ENCODE peak calls at places on chromosomes 11 and 22, in nine cellular contexts. N, G, S, W, B, F, Y, L and R are unnamed samples.

GRCh38 chr11:109267293-109268095 is 154.5 kb upstream of the C11orf87 start:
- DNase-seq in N (no peak), G (no peak), S (no peak), W (peak), B (no peak), F (no peak), Y (peak), L (no peak), R (peak)

GRCh38 chr11:103281301-103281700 is 172.1 kb downstream of the DYNC2H1 start:
- DNase-seq in N (no peak), G (no peak), S (no peak), W (peak), B (no peak), F (no peak), Y (no peak), L (no peak), R (peak)

GRCh38 chr22:40043086-40043485 is 48.3 kb downstream of the FAM83F start:
- DNase-seq in N (peak), G (no peak), S (no peak), W (peak), B (no peak), F (peak), Y (no peak), L (peak), R (peak)

GRCh38 chr11:40030867-40031266 is 1428.6 kb downstream of the LRRC4C start:
- DNase-seq in N (no peak), G (peak), S (no peak), W (no peak), B (no peak), F (no peak), Y (no peak), L (no peak), R (no peak)

GRCh38 chr11:8593935-8594909 is at the start of gene STK33:
- DNase-seq in N (peak), G (peak), S (no peak), W (peak), B (peak), F (no peak), Y (peak), L (no peak), R (no peak)

GRCh38 chr22:20805972-20806471 is 32.1 kb downstream of the SERPIND1 start:
- DNase-seq in N (peak), G (no peak), S (no peak), W (peak), B (no peak), F (no peak), Y (peak), L (peak), R (peak)

GRCh38 chr11:57205046-57205671 is 23.4 kb downstream of the LRRC55 start:
- DNase-seq in N (no peak), G (peak), S (no peak), W (peak), B (no peak), F (no peak), Y (no peak), L (peak), R (peak)

GRCh38 chr11:121762820-121763219 is 310.1 kb upstream of the SORL1-AS1 start:
- DNase-seq in N (no peak), G (no peak), S (peak), W (peak), B (no peak), F (no peak), Y (no peak), L (peak), R (peak)

GRCh38 chr11:62705401-62705800 is 1.8 kb downstream of the BSCL2 start:
- DNase-seq in N (peak), G (no peak), S (no peak), W (peak), B (no peak), F (no peak), Y (no peak), L (no peak), R (no peak)

GRCh38 chr22:25419247-25420113 is 145.0 kb upstream of the GRK3 start:
- DNase-seq in N (peak), G (no peak), S (no peak), W (peak), B (no peak), F (no peak), Y (peak), L (peak), R (peak)

GRCh38 chr11:85960678-85961077 is 105.5 kb downstream of the CCDC83 start:
- DNase-seq in N (no peak), G (no peak), S (no peak), W (no peak), B (no peak), F (no peak), Y (no peak), L (no peak), R (no peak)

GRCh38 chr22:35911877-35912276 is 116.7 kb downstream of the RBFOX2 start:
- DNase-seq in N (no peak), G (no peak), S (no peak), W (no peak), B (no peak), F (no peak), Y (no peak), L (no peak), R (no peak)

GRCh38 chr22:28373841-28374240 is 305.8 kb downstream of the TTC28 start:
- DNase-seq in N (no peak), G (no peak), S (no peak), W (peak), B (no peak), F (no peak), Y (peak), L (peak), R (peak)

GRCh38 chr22:40004836-40005235 is 10.1 kb downstream of the FAM83F start:
- DNase-seq in N (no peak), G (no peak), S (no peak), W (no peak), B (no peak), F (no peak), Y (no peak), L (no peak), R (no peak)

GRCh38 chr11:46047520-46047919 is 73.7 kb downstream of the PHF21A start:
- DNase-seq in N (no peak), G (no peak), S (peak), W (peak), B (no peak), F (no peak), Y (no peak), L (no peak), R (peak)
- H3K4me3 ChIP-seq in N (no peak), G (no peak), S (no peak), W (no peak), B (no peak), F (no peak), Y (no peak), L (no peak), R (no peak)

GRCh38 chr11:114478768-114479167 is 39.5 kb downstream of the REXO2 start:
- DNase-seq in N (no peak), G (no peak), S (no peak), W (peak), B (no peak), F (no peak), Y (peak), L (peak), R (no peak)
- H3K4me3 ChIP-seq in N (no peak), G (no peak), S (no peak), W (no peak), B (no peak), F (no peak), Y (no peak), L (no peak), R (no peak)

DNA sequence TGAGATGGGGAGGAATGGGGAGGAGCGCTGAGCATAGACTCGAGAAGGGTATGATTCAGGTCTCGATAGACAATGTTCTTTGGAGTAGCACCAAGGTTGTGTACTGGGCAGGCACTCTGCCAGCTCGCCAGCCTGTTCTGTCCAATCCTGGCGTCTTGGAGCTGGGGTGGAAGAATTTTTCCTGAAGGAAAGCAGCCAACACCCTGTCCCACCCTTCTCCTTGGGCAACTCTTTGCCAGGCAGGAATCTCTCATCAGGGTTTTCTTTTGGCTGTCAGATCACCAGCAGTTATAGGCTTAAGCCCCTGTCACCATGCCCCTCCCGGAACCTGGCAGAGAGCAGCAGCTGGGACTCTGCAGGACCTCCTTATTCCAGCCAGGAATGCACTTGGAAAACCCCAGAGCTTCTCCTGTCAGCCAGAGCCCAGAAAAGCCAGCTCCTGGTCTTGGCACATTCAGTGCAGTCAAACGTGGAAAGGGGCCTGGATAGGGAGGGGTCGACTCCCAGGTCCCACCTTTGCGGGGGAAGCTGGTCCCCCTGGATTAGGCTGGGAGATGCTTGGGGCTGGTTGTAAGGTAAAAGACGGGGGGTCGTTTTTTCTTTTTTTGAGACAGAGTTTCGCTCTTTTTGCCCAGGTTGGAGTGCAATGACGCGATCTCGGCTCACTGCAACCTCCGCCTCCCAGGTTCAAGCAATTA is 14.4 kb upstream of the SPTBN2 start:
- DNase-seq in N (peak), G (no peak), S (no peak), W (no peak), B (no peak), F (no peak), Y (no peak), L (no peak), R (no peak)
- H3K4me3 ChIP-seq in N (no peak), G (no peak), S (no peak), W (peak), B (peak), F (peak), Y (peak), L (no peak), R (no peak)

DNA sequence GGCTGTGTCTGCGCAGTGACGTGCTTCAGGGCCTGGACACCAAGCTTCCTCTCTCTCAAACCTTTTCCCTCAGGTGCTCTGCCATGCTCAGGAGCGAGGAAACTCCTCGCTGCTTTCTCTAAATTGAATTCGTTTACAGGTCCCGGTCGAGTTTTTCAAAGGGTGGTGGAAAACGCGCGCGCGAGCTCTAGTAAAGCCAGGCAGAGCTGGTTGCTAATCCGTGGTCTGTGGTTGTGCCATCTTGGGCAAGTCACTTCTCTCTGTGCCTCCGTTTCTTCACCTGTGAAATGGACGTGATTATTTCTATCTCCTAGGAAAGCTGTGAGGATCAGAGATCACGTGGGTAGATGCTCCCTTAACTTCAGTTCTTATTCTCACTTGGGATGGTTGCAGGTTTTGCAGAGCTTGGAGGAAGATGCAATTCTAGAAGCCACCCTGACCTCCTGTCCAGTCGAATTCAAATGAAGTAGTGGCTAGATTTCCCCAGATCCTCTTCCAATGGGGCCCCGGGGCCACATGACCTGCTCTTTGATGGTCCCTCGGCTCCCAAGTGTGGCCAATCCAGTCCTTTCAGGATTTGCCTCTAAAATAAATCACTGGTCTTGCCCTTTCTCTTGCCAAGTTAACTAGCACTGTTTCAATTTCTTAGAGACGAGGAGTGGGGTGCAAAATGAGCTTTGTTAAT is 10.5 kb upstream of the ALX4 start:
- DNase-seq in N (no peak), G (no peak), S (no peak), W (no peak), B (no peak), F (no peak), Y (no peak), L (no peak), R (no peak)
- H3K4me3 ChIP-seq in N (no peak), G (peak), S (no peak), W (no peak), B (no peak), F (no peak), Y (no peak), L (no peak), R (no peak)

DNA sequence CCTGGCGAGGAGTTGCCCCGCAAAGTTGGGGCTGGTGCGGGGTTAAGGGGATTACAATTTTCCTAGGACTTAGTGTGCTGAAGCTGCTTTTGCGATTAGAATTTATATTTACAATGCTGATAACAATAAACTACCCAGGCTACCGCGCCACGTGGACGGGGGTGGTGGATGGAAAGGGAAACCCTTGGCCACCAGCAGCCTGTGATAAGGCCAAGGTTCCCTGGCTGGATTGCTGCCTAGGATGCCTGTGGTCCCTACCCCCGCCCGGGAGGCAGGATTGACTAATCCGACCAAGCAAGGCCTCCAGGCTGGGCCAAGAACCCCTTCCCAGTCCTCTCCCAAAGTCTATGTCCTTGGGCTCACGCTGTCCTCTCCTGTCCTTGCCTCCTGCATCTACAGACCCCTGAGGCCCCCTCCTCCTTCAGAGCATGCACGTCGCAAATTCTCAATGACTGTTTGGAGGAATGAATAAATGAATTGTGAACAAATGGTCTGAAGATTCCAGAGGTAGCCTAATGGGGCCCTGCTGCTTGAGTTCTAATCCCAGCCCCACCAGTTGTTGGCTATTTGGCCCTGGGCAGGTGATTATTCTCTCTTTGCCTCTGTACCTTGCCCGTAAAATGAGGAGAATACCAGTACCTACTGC is 7.6 kb upstream of the CHKA start:
- DNase-seq in N (peak), G (peak), S (peak), W (peak), B (no peak), F (no peak), Y (peak), L (peak), R (peak)
- H3K4me3 ChIP-seq in N (no peak), G (peak), S (peak), W (peak), B (peak), F (peak), Y (peak), L (peak), R (peak)

DNA sequence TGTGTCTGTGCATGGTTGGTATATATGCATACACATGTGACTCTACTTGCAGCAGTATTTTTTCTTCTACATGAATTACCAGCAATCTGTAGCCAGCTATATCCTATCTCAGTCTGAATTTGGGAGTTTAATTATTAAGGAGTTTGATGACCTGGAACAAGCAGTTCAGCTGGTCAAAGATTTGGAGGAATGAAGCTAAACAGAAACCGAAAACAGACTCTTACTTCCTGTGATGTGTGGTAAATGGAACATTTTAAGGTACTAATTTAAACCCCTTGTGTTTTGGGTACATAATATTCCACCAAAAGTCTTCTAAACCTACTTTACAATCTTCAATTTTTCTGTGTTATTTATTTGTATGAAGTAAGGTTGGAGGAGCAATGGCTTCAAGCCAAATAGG is 124.4 kb upstream of the PGR start:
- DNase-seq in N (no peak), G (no peak), S (no peak), W (no peak), B (no peak), F (no peak), Y (no peak), L (no peak), R (no peak)
- H3K4me3 ChIP-seq in N (no peak), G (no peak), S (no peak), W (no peak), B (no peak), F (no peak), Y (no peak), L (no peak), R (no peak)

DNA sequence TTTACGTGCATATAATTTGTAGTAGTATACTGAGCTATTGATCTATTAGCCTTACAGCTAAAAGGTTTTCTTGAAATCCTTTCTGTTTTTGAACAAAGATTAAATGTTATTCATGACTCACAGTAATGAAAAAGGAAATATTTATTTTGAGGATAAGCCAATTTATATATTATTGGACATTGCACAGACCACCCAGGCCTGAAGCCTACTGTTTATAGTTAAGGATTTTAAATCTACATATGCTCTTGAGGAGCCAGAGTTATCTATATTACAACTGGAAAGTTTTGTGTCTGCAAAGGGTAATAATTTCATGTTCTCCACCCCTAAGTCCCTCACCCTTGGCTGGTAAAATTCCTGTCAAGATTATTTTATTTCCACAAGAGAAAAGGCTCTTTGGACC is 228.2 kb downstream of the TMEM135 start:
- DNase-seq in N (no peak), G (no peak), S (no peak), W (no peak), B (no peak), F (no peak), Y (no peak), L (peak), R (no peak)
- H3K4me3 ChIP-seq in N (no peak), G (no peak), S (no peak), W (no peak), B (no peak), F (no peak), Y (peak), L (no peak), R (no peak)

DNA sequence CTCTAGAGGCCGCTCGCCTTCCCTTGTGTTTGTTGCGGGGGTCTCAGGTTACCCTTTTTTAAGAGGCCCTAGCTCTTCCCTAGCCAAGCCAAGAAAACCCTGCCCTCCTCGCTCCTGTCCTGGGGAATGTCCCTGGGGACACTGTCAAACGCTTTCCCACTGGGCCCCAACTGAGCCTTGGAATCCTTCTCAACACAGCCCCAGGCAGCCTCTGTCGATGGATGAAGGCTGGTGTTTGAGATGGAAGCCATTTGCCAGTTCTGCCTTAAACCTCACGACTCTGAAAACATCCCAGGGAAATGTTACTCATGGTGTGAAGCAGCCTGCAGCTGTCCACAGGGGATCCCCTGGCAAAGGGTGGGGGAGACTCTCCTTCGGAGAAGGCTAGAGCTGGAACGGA is 72.7 kb downstream of the RTL6 start:
- DNase-seq in N (no peak), G (no peak), S (no peak), W (no peak), B (no peak), F (no peak), Y (peak), L (peak), R (no peak)
- H3K4me3 ChIP-seq in N (no peak), G (no peak), S (no peak), W (no peak), B (no peak), F (no peak), Y (no peak), L (no peak), R (no peak)

GRCh38 chr11:72585762-72586590 is 88.2 kb downstream of the PDE2A start:
- DNase-seq in N (peak), G (peak), S (no peak), W (peak), B (peak), F (peak), Y (peak), L (peak), R (peak)

GRCh38 chr11:72584293-72584921 is 89.8 kb downstream of the PDE2A start:
- DNase-seq in N (peak), G (no peak), S (no peak), W (peak), B (no peak), F (peak), Y (no peak), L (peak), R (peak)

GRCh38 chr11:72583616-72584292 is 90.5 kb downstream of the PDE2A start:
- DNase-seq in N (no peak), G (no peak), S (no peak), W (no peak), B (no peak), F (no peak), Y (no peak), L (no peak), R (no peak)

GRCh38 chr11:72586591-72587090 is 87.6 kb downstream of the PDE2A start:
- DNase-seq in N (no peak), G (no peak), S (no peak), W (no peak), B (no peak), F (peak), Y (no peak), L (no peak), R (no peak)

GRCh38 chr11:72584933-72585597 is 89.2 kb downstream of the PDE2A start:
- DNase-seq in N (no peak), G (no peak), S (no peak), W (no peak), B (no peak), F (peak), Y (no peak), L (no peak), R (no peak)
- H3K4me3 ChIP-seq in N (no peak), G (no peak), S (no peak), W (peak), B (no peak), F (no peak), Y (peak), L (no peak), R (no peak)

GRCh38 chr11:67582026-67582425 is 1.6 kb upstream of the GSTP1 start:
- DNase-seq in N (no peak), G (no peak), S (no peak), W (no peak), B (no peak), F (no peak), Y (no peak), L (no peak), R (no peak)
- H3K4me3 ChIP-seq in N (no peak), G (peak), S (no peak), W (no peak), B (no peak), F (no peak), Y (no peak), L (no peak), R (no peak)